ENCODE peak calls at places on chromosomes 7 and 10, in seven cellular contexts. A is cardiac muscle cell; T is CD4-positive, alpha-beta memory T cell; E is thyroid gland; M is naive thymus-derived CD4-positive, alpha-beta T cell; X is neural progenitor cell; G is astrocyte. N is an unnamed sample.

GRCh38 chr10:133359554-133359971 is 1.7 kb upstream of the FUOM start:
- DNase-seq in A (peak; percentile 68), T (peak; percentile 49), E (peak; percentile 62), M (no peak), X (no peak), G (no peak), N (no peak)

GRCh38 chr10:76210241-76210640 is 778.8 kb downstream of the LRMDA start:
- DNase-seq in A (no peak), T (no peak), E (no peak), M (no peak), X (no peak), G (no peak), N (no peak)

GRCh38 chr10:120517881-120518484 is 61.0 kb downstream of the PLPP4 start:
- DNase-seq in A (no peak), T (no peak), E (no peak), M (no peak), X (no peak), G (peak; percentile 50), N (no peak)

GRCh38 chr7:101174322-101174854 is 5.7 kb downstream of the NAT16 start:
- DNase-seq in A (no peak), T (no peak), E (no peak), M (no peak), X (peak; percentile 52), G (no peak), N (no peak)

GRCh38 chr7:27663989-27664331 is 1.3 kb upstream of the HIBADH start:
- DNase-seq in A (no peak), T (no peak), E (no peak), M (no peak), X (no peak), G (no peak), N (no peak)

GRCh38 chr7:105600720-105601550 is 19.6 kb upstream of the EFCAB10 start:
- DNase-seq in A (no peak), T (no peak), E (peak; percentile 80), M (no peak), X (no peak), G (no peak), N (no peak)

GRCh38 chr7:92904292-92905131 is 68.1 kb upstream of the CDK6 start:
- DNase-seq in A (no peak), T (peak; percentile 91), E (no peak), M (peak; percentile 42), X (no peak), G (peak; percentile 98), N (no peak)

GRCh38 chr7:66283003-66283920 is 78.1 kb downstream of the TPST1 start:
- DNase-seq in A (no peak), T (no peak), E (no peak), M (no peak), X (no peak), G (peak; percentile 87), N (no peak)

GRCh38 chr7:1028044-1028770 is 16.1 kb upstream of the GPR146 start:
- DNase-seq in A (peak; percentile 87), T (peak; percentile 80), E (peak; percentile 92), M (peak; percentile 76), X (peak; percentile 94), G (peak; percentile 72), N (peak; percentile 76)

GRCh38 chr7:35652124-35652523 is 42.8 kb downstream of the HERPUD2 start:
- DNase-seq in A (no peak), T (no peak), E (no peak), M (peak; percentile 23), X (no peak), G (no peak), N (no peak)

GRCh38 chr10:36489928-36490279 is 635.5 kb upstream of the ANKRD30A start:
- DNase-seq in A (no peak), T (no peak), E (no peak), M (no peak), X (no peak), G (peak; percentile 78), N (no peak)

GRCh38 chr7:3643091-3643490 is 342.0 kb downstream of the SDK1 start:
- DNase-seq in A (no peak), T (no peak), E (no peak), M (no peak), X (no peak), G (no peak), N (no peak)

GRCh38 chr10:3499120-3499519 is 285.9 kb downstream of the KLF6 start:
- DNase-seq in A (no peak), T (no peak), E (no peak), M (no peak), X (no peak), G (peak; percentile 47), N (no peak)

GRCh38 chr7:81659697-81660395 is 110.0 kb downstream of the HGF start:
- DNase-seq in A (no peak), T (no peak), E (no peak), M (no peak), X (peak; percentile 4), G (peak; percentile 56), N (no peak)

GRCh38 chr10:44261710-44262455 is 123.0 kb downstream of the CXCL12 start:
- DNase-seq in A (peak; percentile 23), T (no peak), E (no peak), M (no peak), X (no peak), G (peak; percentile 36), N (no peak)

GRCh38 chr7:130386876-130387275 is 6.6 kb downstream of the CPA1 start:
- DNase-seq in A (no peak), T (no peak), E (no peak), M (no peak), X (no peak), G (no peak), N (no peak)

GRCh38 chr10:78134919-78135318 is 101.3 kb downstream of the RPS24 start:
- DNase-seq in A (no peak), T (no peak), E (no peak), M (no peak), X (no peak), G (no peak), N (no peak)

GRCh38 chr7:12827920-12828319 is 140.5 kb downstream of the ARL4A start:
- DNase-seq in A (no peak), T (no peak), E (no peak), M (no peak), X (no peak), G (peak; percentile 63), N (no peak)

GRCh38 chr10:32961343-32961891 is 3.4 kb upstream of the ITGB1 start:
- DNase-seq in A (no peak), T (no peak), E (no peak), M (no peak), X (no peak), G (no peak), N (no peak)

GRCh38 chr10:86946215-86947170 is 10.9 kb downstream of the MMRN2 start:
- DNase-seq in A (no peak), T (no peak), E (peak; percentile 69), M (no peak), X (no peak), G (no peak), N (peak; percentile 6)

GRCh38 chr10:85920311-85920710 is 446.3 kb downstream of the GRID1 start:
- DNase-seq in A (no peak), T (no peak), E (no peak), M (no peak), X (no peak), G (no peak), N (no peak)

GRCh38 chr7:99224263-99224947 is 16.5 kb upstream of the KPNA7 start:
- DNase-seq in A (no peak), T (no peak), E (no peak), M (no peak), X (no peak), G (peak; percentile 53), N (peak; percentile 49)

GRCh38 chr10:72910705-72911104 is 17.2 kb downstream of the OIT3 start:
- DNase-seq in A (no peak), T (no peak), E (no peak), M (no peak), X (no peak), G (no peak), N (no peak)

GRCh38 chr10:104686829-104687228 is 45.7 kb downstream of the SORCS3 start:
- DNase-seq in A (no peak), T (no peak), E (no peak), M (no peak), X (no peak), G (no peak), N (no peak)

GRCh38 chr7:123070702-123071286 is 75.3 kb upstream of the TAS2R16 start:
- DNase-seq in A (peak; percentile 28), T (no peak), E (no peak), M (no peak), X (peak; percentile 38), G (no peak), N (no peak)

GRCh38 chr7:141575654-141576448 is 24.6 kb downstream of the AGK start:
- DNase-seq in A (no peak), T (no peak), E (no peak), M (no peak), X (no peak), G (no peak), N (no peak)

DNA sequence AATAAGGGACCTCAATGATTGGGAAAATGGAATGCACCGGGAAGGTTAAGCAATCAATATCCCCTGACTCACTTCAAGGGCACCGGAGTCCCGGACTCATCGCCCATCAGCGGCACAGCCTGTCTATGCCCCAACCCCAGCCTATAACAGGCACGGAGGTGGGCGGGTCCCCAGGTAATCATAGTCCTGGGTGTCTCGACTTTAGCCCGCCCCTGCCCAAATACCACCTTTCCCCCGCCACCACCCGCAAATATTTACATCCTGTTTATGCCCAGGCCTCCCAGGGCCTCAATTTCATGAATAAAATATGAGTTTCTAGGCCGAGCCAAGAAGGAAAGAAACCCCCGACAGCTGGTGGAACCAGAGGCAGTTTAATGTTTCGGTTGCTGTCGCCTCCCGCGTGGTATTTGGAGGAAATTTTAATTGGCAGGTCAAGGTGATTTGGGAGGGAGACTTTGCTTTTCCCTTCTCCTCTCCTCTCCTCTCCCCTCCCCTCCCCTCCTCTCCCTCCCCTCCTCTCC is 15.6 kb upstream of the RFC2 start:
- DNase-seq in A (peak; percentile 68), T (peak; percentile 82), E (peak; percentile 14), M (peak; percentile 56), X (peak; percentile 67), G (peak; percentile 70), N (peak; percentile 15)
- H3K27ac ChIP-seq in A (no peak overlapping the region), T (peak overlapping the region; percentile 21), E (no peak overlapping the region), M (no peak overlapping the region), X (no peak overlapping the region), G (no peak overlapping the region), N (peak overlapping the region; percentile 55)

GRCh38 chr10:26857991-26858706 is 2.6 kb downstream of the ABI1 start:
- DNase-seq in A (peak; percentile 12), T (no peak), E (no peak), M (no peak), X (no peak), G (peak; percentile 37), N (no peak)
- H3K27ac ChIP-seq in A (peak overlapping the region; percentile 94), T (no peak overlapping the region), E (no peak overlapping the region), M (peak overlapping the region; percentile 11), X (no peak overlapping the region), G (peak overlapping the region; percentile 94), N (peak overlapping the region; percentile 92)

GRCh38 chr10:61655335-61655851 is 7.3 kb upstream of the CABCOCO1 start:
- DNase-seq in A (no peak), T (no peak), E (no peak), M (no peak), X (no peak), G (no peak), N (no peak)
- H3K27ac ChIP-seq in A (no peak overlapping the region), T (no peak overlapping the region), E (no peak overlapping the region), M (no peak overlapping the region), X (no peak overlapping the region), G (no peak overlapping the region), N (no peak overlapping the region)

DNA sequence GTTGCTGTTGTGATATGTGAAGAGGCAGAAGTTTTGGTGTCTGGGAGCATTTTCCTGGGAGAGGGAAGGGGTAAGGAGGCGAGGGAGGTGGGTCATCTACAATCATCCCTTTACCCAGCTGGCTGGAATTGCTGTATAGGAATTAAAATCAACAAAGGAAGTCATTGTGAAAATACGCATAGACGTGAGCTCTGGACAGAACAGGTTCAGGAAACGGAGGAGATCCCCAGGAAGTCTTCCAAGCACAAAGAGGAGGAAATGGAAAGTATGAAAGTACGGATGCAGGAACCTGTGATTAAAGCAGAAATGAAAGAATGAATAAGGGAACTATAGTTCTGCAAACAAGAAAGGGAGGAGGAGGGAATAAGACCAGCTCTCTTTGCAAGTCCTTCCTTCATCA is 61.9 kb downstream of the PYROXD2 start:
- DNase-seq in A (no peak), T (no peak), E (no peak), M (no peak), X (no peak), G (no peak), N (no peak)
- H3K27ac ChIP-seq in A (peak overlapping the region; percentile 81), T (no peak overlapping the region), E (no peak overlapping the region), M (no peak overlapping the region), X (no peak overlapping the region), G (no peak overlapping the region), N (no peak overlapping the region)

N was measured in gastrocnemius medialis.